ENCODE peak calls at places on chromosomes 11 and 22, in nine cellular contexts. S is body of pancreas, H is psoas muscle, G is lung, T is stomach, O is left lung, N is aorta, A is ascending aorta, E is uterus. I is an unnamed sample.

GRCh38 chr11:26976389-26976788 is 17.5 kb upstream of the FIBIN start:
- DNase-seq in S (no peak), A (no peak), T (no peak), O (no peak), E (no peak), G (no peak), H (no peak), N (no peak), I (no peak)

GRCh38 chr11:78420796-78421209 is 3.2 kb upstream of the GAB2 start:
- DNase-seq in N (peak; percentile 87), H (peak; percentile 58), T (peak; percentile 42), O (peak; percentile 78), E (peak; percentile 94), G (peak; percentile 49), S (peak; percentile 38), A (peak; percentile 64), I (no peak)

GRCh38 chr11:329886-330253 is 9.2 kb upstream of the IFITM3 start:
- DNase-seq in G (no peak), T (no peak), O (no peak), S (no peak), N (no peak), E (no peak), A (no peak), H (no peak), I (no peak)

GRCh38 chr11:37712246-37712645 is 1114.2 kb upstream of the RAG2 start:
- DNase-seq in N (no peak), H (no peak), S (no peak), E (no peak), A (no peak), T (no peak), G (no peak), O (no peak), I (no peak)

GRCh38 chr22:40637181-40638150 is 947 bp upstream of the MRTFA start:
- DNase-seq in O (peak; percentile 71), H (peak; percentile 60), G (peak; percentile 59), N (peak; percentile 75), S (no peak), T (peak; percentile 63), E (no peak), A (peak; percentile 37), I (no peak)

GRCh38 chr22:26324150-26324549 is 104.9 kb upstream of the ASPHD2 start:
- DNase-seq in E (no peak), A (no peak), O (no peak), S (no peak), H (no peak), N (no peak), T (no peak), G (no peak), I (no peak)

GRCh38 chr11:134229131-134229790 is 4.8 kb downstream of the VPS26B start:
- DNase-seq in A (no peak), E (no peak), O (no peak), G (no peak), N (no peak), H (no peak), T (no peak), S (no peak), I (no peak)

GRCh38 chr11:128095459-128096096 is 491.8 kb downstream of the ETS1 start:
- DNase-seq in O (no peak), A (no peak), T (no peak), S (no peak), E (no peak), N (no peak), H (no peak), G (no peak), I (no peak)

GRCh38 chr11:134429104-134429503 is 17.1 kb upstream of the B3GAT1 start:
- DNase-seq in O (no peak), H (no peak), A (no peak), N (no peak), G (no peak), T (no peak), S (no peak), E (no peak), I (no peak)

GRCh38 chr11:74212533-74212932 is 41.4 kb downstream of the PPME1 start:
- DNase-seq in G (no peak), T (no peak), O (no peak), A (no peak), E (no peak), S (no peak), N (no peak), H (no peak), I (no peak)

GRCh38 chr11:93844568-93844967 is 5.8 kb downstream of the VSTM5 start:
- DNase-seq in S (no peak), G (no peak), O (no peak), N (no peak), A (no peak), T (no peak), E (no peak), H (no peak), I (no peak)

GRCh38 chr11:19966435-19966834 is 193.8 kb downstream of the DBX1 start:
- DNase-seq in S (no peak), A (no peak), N (no peak), H (no peak), T (no peak), G (no peak), E (no peak), O (no peak), I (no peak)
- H3K27ac ChIP-seq in S (no peak overlapping the region), A (no peak overlapping the region), N (no peak overlapping the region), H (no peak overlapping the region), T (no peak overlapping the region), G (no peak overlapping the region), E (no peak overlapping the region), O (no peak overlapping the region), I (no peak overlapping the region)

DNA sequence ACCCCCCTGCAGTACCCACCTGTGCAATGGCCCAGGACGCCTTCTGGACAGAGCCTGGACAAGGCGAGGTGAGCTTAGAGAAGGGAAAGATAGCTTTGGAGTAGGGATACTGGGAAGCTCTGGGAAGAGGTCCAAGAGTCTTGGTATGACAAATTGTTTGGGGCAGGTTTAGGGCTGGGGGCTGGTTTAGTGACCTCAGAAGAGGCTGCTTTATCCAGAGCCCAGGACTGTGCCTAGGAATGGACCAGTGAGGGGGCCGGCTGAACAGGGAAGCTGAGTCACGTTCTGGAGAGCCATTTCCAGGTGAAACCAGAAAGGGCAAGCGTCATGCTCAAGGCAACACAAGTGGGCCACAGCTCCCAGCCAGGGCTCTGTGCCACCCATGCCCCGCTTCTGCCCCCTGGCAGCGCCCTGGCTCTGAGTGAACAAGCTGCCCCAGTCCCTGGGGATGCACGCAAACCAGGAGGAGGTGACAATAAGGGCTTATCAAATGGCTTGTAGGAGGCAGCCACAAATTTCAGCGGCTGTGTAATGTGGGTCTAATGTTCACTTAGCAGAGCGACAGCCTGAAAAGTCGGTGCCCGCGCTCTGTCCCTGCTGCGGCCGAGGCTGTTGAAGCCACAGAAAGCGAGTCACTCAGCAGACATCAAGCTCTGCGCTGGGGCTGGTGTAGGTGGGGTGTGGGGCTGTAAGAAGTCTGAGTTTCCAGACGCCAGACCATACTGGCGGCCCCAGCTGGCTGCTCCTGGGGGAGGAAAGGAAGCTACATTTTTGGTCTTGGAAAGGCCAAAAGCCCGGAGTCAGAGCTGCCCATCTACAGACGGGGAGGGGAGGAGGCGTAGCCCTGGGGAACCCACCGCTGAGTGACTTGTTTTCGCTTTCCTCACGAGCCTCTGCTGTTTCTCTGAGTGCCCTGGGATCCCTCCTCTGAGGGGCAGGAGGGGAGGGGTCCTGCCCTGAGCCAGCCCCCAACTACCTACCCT is 18.3 kb upstream of the SYT7 start:
- DNase-seq in N (no peak), S (no peak), G (no peak), O (peak; percentile 52), A (no peak), T (no peak), H (peak; percentile 73), E (peak; percentile 63), I (no peak)
- H3K27ac ChIP-seq in N (no peak overlapping the region), S (no peak overlapping the region), G (peak overlapping the region; percentile 48), O (no peak overlapping the region), A (no peak overlapping the region), T (no peak overlapping the region), H (no peak overlapping the region), E (peak overlapping the region; percentile 72), I (no peak overlapping the region)

DNA sequence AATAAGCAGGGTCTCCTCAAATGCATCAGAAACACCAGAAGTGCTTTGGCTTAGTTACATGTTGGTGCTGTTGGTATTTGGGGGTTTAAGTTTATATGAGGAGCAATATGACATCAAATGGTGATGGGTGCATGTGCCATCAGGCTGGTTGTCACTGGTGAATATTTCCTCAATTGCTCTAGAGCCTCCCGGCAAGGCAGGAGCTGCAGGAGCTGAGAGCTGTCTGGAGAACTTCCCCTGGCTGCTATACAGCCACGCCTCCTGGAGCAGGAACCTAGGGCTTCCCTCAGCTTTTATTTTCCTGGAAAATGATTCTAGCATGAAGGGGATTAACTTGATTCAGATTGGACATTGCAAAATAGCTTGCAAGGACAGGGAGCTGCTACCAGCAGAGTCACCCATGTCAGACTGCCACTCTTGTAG is 15.8 kb downstream of the IGLL5 start:
- DNase-seq in N (no peak), O (no peak), G (no peak), T (no peak), A (no peak), S (no peak), H (peak; percentile 19), E (no peak), I (no peak)
- H3K27ac ChIP-seq in N (no peak overlapping the region), O (no peak overlapping the region), G (no peak overlapping the region), T (no peak overlapping the region), A (no peak overlapping the region), S (no peak overlapping the region), H (no peak overlapping the region), E (no peak overlapping the region), I (no peak overlapping the region)

GRCh38 chr11:65821107-65821506 is 12.7 kb upstream of the SNX32 start:
- DNase-seq in E (no peak), S (peak; percentile 37), H (no peak), O (no peak), T (no peak), N (no peak), A (no peak), G (no peak), I (no peak)
- H3K27ac ChIP-seq in E (no peak overlapping the region), S (no peak overlapping the region), H (no peak overlapping the region), O (no peak overlapping the region), T (peak overlapping the region; percentile 54), N (no peak overlapping the region), A (no peak overlapping the region), G (no peak overlapping the region), I (no peak overlapping the region)

GRCh38 chr11:12808519-12808918 is 134.3 kb downstream of the TEAD1 start:
- DNase-seq in G (no peak), N (no peak), S (no peak), A (no peak), T (no peak), O (no peak), E (no peak), H (no peak), I (no peak)
- H3K27ac ChIP-seq in G (no peak overlapping the region), N (no peak overlapping the region), S (no peak overlapping the region), A (no peak overlapping the region), T (no peak overlapping the region), O (no peak overlapping the region), E (no peak overlapping the region), H (peak overlapping the region; percentile 27), I (no peak overlapping the region)

DNA sequence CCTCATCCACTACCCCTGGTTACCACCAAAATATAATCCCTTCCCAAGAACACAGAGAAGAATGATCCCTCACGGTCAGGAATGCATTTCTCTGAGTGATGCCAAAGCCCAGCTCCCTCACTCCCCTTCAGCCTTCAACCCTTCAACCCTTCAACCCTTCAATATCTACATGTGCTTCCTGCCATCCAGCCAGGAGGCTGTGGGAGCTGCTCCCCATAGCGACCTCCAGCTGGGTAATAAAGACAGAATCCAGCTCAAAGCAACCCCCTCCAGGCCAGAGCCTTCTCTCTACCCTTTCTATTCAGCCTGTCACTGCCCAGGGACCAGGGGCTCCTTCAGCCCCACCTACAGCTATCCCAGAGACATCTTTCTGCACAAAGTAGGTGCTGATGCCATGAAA is 2.7 kb downstream of the ARHGAP1 start:
- DNase-seq in S (no peak), A (no peak), E (no peak), T (no peak), G (no peak), N (no peak), H (no peak), O (no peak), I (no peak)
- H3K27ac ChIP-seq in S (no peak overlapping the region), A (peak overlapping the region; percentile 75), E (peak overlapping the region; percentile 25), T (no peak overlapping the region), G (peak overlapping the region; percentile 30), N (peak overlapping the region; percentile 62), H (peak overlapping the region; percentile 81), O (no peak overlapping the region), I (no peak overlapping the region)